ENCODE peak calls at places on chromosome 14, in eight cellular contexts. O, U, B, J, Z, L, X and W are unnamed samples.

GRCh38 chr14:75229923-75230792 is 48.5 kb upstream of the FOS start:
- DNase-seq in O (no peak), U (no peak), B (no peak), J (peak), Z (no peak), L (peak), X (peak), W (no peak)

GRCh38 chr14:99445916-99446315 is 34.7 kb downstream of the SETD3 start:
- DNase-seq in O (no peak), U (no peak), B (no peak), J (no peak), Z (no peak), L (no peak), X (no peak), W (no peak)

GRCh38 chr14:31068235-31068634 is 42.1 kb upstream of the STRN3 start:
- DNase-seq in O (no peak), U (no peak), B (no peak), J (no peak), Z (no peak), L (no peak), X (no peak), W (no peak)

GRCh38 chr14:56224179-56224578 is 106.0 kb downstream of the PELI2 start:
- DNase-seq in O (no peak), U (no peak), B (no peak), J (no peak), Z (no peak), L (no peak), X (no peak), W (no peak)

GRCh38 chr14:86052868-86053267 is 522.9 kb downstream of the FLRT2 start:
- DNase-seq in O (no peak), U (no peak), B (no peak), J (no peak), Z (no peak), L (no peak), X (no peak), W (no peak)

GRCh38 chr14:81330619-81331122 is 69.5 kb downstream of the STON2 start:
- DNase-seq in O (no peak), U (no peak), B (no peak), J (no peak), Z (no peak), L (no peak), X (no peak), W (no peak)

GRCh38 chr14:94888108-94888507 is 118.2 kb upstream of the GSC start:
- DNase-seq in O (no peak), U (no peak), B (no peak), J (peak), Z (no peak), L (no peak), X (peak), W (no peak)

GRCh38 chr14:94322648-94323570 is at the start of gene SERPINA6:
- DNase-seq in O (peak), U (no peak), B (no peak), J (no peak), Z (no peak), L (no peak), X (no peak), W (peak)

GRCh38 chr14:64979336-64980074 is 7.2 kb upstream of the FNTB start:
- DNase-seq in O (no peak), U (no peak), B (no peak), J (no peak), Z (no peak), L (no peak), X (no peak), W (no peak)

GRCh38 chr14:73269729-73270651 is 32.7 kb downstream of the PAPLN start:
- DNase-seq in O (no peak), U (no peak), B (peak), J (peak), Z (peak), L (no peak), X (peak), W (peak)

GRCh38 chr14:60153996-60154395 is 11.2 kb downstream of the DHRS7 start:
- DNase-seq in O (no peak), U (no peak), B (no peak), J (no peak), Z (no peak), L (no peak), X (no peak), W (no peak)

GRCh38 chr14:59474172-59474571 is 9.0 kb upstream of the GPR135 start:
- DNase-seq in O (no peak), U (no peak), B (no peak), J (no peak), Z (no peak), L (no peak), X (no peak), W (no peak)

GRCh38 chr14:100287202-100287997 is 18.8 kb downstream of the SLC25A29 start:
- DNase-seq in O (no peak), U (no peak), B (no peak), J (peak), Z (no peak), L (no peak), X (no peak), W (no peak)

GRCh38 chr14:95862243-95862642 is 14.4 kb upstream of the TUNAR start:
- DNase-seq in O (no peak), U (no peak), B (no peak), J (no peak), Z (no peak), L (no peak), X (no peak), W (no peak)

GRCh38 chr14:94600148-94600545 is 12.0 kb upstream of the SERPINA3 start:
- DNase-seq in O (no peak), U (no peak), B (peak), J (no peak), Z (peak), L (no peak), X (no peak), W (peak)

GRCh38 chr14:63745858-63746425 is 18.1 kb upstream of the SGPP1 start:
- DNase-seq in O (no peak), U (no peak), B (no peak), J (peak), Z (no peak), L (no peak), X (no peak), W (no peak)

GRCh38 chr14:75165586-75166391 is 10.6 kb downstream of the TMED10 start:
- DNase-seq in O (no peak), U (no peak), B (no peak), J (no peak), Z (no peak), L (no peak), X (no peak), W (no peak)

GRCh38 chr14:61147898-61148549 is 133.1 kb downstream of the TMEM30B start:
- DNase-seq in O (peak), U (no peak), B (no peak), J (no peak), Z (peak), L (peak), X (no peak), W (no peak)

GRCh38 chr14:53167602-53168328 is 14.6 kb upstream of the DDHD1 start:
- DNase-seq in O (no peak), U (no peak), B (no peak), J (no peak), Z (no peak), L (no peak), X (no peak), W (no peak)

GRCh38 chr14:64758711-64759554 is 54.7 kb downstream of the PLEKHG3 start:
- DNase-seq in O (peak), U (no peak), B (peak), J (no peak), Z (no peak), L (no peak), X (peak), W (no peak)

GRCh38 chr14:96914729-96915128 is 117.5 kb downstream of the VRK1 start:
- DNase-seq in O (no peak), U (no peak), B (no peak), J (no peak), Z (no peak), L (no peak), X (no peak), W (no peak)

GRCh38 chr14:96915478-96915877 is 118.3 kb downstream of the VRK1 start:
- DNase-seq in O (no peak), U (no peak), B (no peak), J (no peak), Z (no peak), L (no peak), X (no peak), W (no peak)

GRCh38 chr14:96920023-96920422 is 122.8 kb downstream of the VRK1 start:
- DNase-seq in O (no peak), U (no peak), B (no peak), J (no peak), Z (no peak), L (no peak), X (no peak), W (no peak)

GRCh38 chr14:96917442-96917963 is 120.3 kb downstream of the VRK1 start:
- DNase-seq in O (no peak), U (no peak), B (no peak), J (no peak), Z (no peak), L (no peak), X (no peak), W (no peak)

DNA sequence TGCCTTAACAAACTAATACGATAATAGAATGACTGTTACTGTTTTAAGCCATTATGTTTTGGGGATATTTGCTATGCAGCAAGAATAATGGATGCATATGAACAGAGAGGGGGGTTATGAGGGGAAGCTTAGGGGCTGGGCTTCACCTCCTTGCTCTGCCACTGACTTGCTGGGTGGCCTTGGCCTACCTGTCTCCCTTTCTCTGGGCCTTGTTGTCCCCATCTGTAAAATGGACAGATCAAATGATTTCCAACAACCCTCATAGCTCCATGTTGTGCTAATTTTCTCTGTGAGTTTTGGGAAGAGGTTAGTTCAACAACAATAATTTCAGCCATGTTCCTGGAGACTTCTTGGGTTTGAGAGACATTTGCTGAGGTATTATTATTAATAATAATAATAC is 119.6 kb downstream of the VRK1 start:
- DNase-seq in O (no peak), U (no peak), B (no peak), J (no peak), Z (no peak), L (no peak), X (no peak), W (no peak)
- TF ChIP-seq POLR2A in O (no peak), U (no peak), B (no peak), J (no peak), Z (no peak), L (no peak), X (no peak), W (no peak)

DNA sequence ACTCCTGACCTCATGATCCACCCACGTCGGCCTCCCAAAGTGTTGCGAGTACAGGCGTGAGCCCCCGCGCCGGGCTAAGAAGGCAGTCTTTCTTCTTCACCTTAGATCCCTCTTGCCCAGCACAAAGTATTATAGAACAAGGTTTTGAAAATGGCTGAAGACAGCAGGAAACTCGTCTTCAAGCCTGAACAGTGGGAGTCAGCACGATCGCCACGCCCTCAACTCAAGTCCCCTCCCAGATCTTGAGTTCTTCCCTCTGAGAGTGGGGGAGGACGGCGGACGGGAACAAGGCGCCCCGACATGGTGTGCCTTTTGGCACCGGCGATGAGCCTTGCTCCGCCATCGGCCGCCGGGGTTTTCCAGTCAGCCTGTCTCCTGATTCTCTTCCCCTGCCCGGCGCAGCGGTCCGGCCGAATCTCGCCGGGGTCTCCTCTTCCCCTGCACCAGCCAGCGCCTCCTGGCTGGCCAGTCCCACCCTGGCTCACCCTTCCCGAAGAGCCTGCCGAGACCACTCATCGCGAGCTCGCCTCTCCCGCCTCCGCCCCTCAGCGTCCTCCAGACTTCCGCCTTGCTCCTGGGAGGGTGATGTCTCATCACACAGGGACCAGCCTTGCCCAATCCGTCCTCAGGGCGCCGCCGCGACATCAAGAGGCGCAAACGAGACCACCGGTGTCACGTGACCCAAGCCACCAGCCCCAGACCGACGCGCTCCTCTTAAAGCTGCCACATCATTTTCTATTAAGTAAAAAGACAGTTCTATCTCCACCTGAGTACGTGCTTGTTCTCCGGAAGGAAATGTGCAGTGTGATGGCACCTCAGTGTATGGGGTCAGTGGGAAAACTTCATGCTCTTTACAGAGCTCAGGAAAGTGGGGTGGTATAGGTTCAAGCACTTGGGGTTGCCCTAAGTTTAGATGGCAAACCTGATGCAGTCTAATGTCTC is at the start of gene CHMP4A:
- DNase-seq in O (peak), U (peak), B (peak), J (peak), Z (peak), L (peak), X (peak), W (peak)
- TF ChIP-seq POLR2A in O (peak), U (peak), B (peak), J (peak), Z (peak), L (peak), X (peak), W (peak)

GRCh38 chr14:104938960-104939359 is 14.3 kb downstream of the PLD4 start:
- DNase-seq in O (no peak), U (no peak), B (no peak), J (no peak), Z (no peak), L (no peak), X (no peak), W (no peak)
- TF ChIP-seq POLR2A in O (no peak), U (no peak), B (no peak), J (no peak), Z (no peak), L (no peak), X (no peak), W (no peak)

GRCh38 chr14:92651793-92652382 is 96.5 kb downstream of the LGMN start:
- DNase-seq in O (no peak), U (peak), B (no peak), J (peak), Z (peak), L (no peak), X (peak), W (peak)
- TF ChIP-seq POLR2A in O (no peak), U (no peak), B (no peak), J (peak), Z (peak), L (no peak), X (no peak), W (peak)

GRCh38 chr14:22887990-22888378 is 5.0 kb downstream of the REM2 start:
- DNase-seq in O (no peak), U (no peak), B (no peak), J (peak), Z (no peak), L (no peak), X (no peak), W (no peak)
- TF ChIP-seq POLR2A in O (no peak), U (no peak), B (no peak), J (no peak), Z (no peak), L (no peak), X (no peak), W (no peak)

GRCh38 chr14:103709814-103710213 is 5.4 kb downstream of the XRCC3 start:
- DNase-seq in O (no peak), U (no peak), B (no peak), J (no peak), Z (no peak), L (no peak), X (no peak), W (no peak)
- TF ChIP-seq POLR2A in O (no peak), U (no peak), B (no peak), J (no peak), Z (no peak), L (no peak), X (no peak), W (no peak)

GRCh38 chr14:51308872-51309271 is 68.8 kb downstream of the TMX1 start:
- DNase-seq in O (no peak), U (no peak), B (no peak), J (no peak), Z (no peak), L (no peak), X (no peak), W (no peak)
- TF ChIP-seq POLR2A in O (no peak), U (no peak), B (no peak), J (no peak), Z (no peak), L (no peak), X (no peak), W (no peak)

GRCh38 chr14:39432619-39433451 is 602 bp upstream of the FBXO33 start:
- DNase-seq in O (peak), U (peak), B (peak), J (peak), Z (peak), L (peak), X (peak), W (peak)
- TF ChIP-seq POLR2A in O (peak), U (no peak), B (peak), J (peak), Z (peak), L (peak), X (peak), W (peak)